ENCODE peak calls at places on chromosomes 6 and 20, in six cellular contexts. One of them, this sample, is unnamed.

GRCh38 chr20:59134182-59134581 is 29.4 kb upstream of the ZNF831 start:
- DNase-seq in left lung: no peak
- DNase-seq in SK-N-MC: no peak
- DNase-seq in esophagus squamous epithelium: no peak
- DNase-seq in H9: no peak
- DNase-seq in coronary artery: no peak
- DNase-seq in this sample: no peak

GRCh38 chr20:62938105-62938888 is at the start of gene GID8:
- DNase-seq in left lung: peak
- DNase-seq in SK-N-MC: no peak
- DNase-seq in esophagus squamous epithelium: no peak
- DNase-seq in H9: no peak
- DNase-seq in coronary artery: no peak
- DNase-seq in this sample: no peak

GRCh38 chr6:168196385-168196860 is 117.4 kb upstream of the FRMD1 start:
- DNase-seq in left lung: no peak
- DNase-seq in SK-N-MC: no peak
- DNase-seq in esophagus squamous epithelium: no peak
- DNase-seq in H9: peak
- DNase-seq in coronary artery: peak
- DNase-seq in this sample: peak

GRCh38 chr20:8994045-8994444 is 74.8 kb upstream of the PLCB4 start:
- DNase-seq in left lung: no peak
- DNase-seq in SK-N-MC: no peak
- DNase-seq in esophagus squamous epithelium: no peak
- DNase-seq in H9: no peak
- DNase-seq in coronary artery: no peak
- DNase-seq in this sample: no peak

GRCh38 chr6:2713473-2714358 is 37.0 kb downstream of the MYLK4 start:
- DNase-seq in left lung: no peak
- DNase-seq in SK-N-MC: no peak
- DNase-seq in esophagus squamous epithelium: no peak
- DNase-seq in H9: no peak
- DNase-seq in coronary artery: no peak
- DNase-seq in this sample: peak

GRCh38 chr6:105892577-105893262 is 193.4 kb upstream of the PRDM1 start:
- DNase-seq in left lung: no peak
- DNase-seq in SK-N-MC: no peak
- DNase-seq in esophagus squamous epithelium: no peak
- DNase-seq in H9: no peak
- DNase-seq in coronary artery: no peak
- DNase-seq in this sample: no peak

GRCh38 chr6:104809116-104809515 is 50.6 kb downstream of the HACE1 start:
- DNase-seq in left lung: no peak
- DNase-seq in SK-N-MC: no peak
- DNase-seq in esophagus squamous epithelium: no peak
- DNase-seq in H9: no peak
- DNase-seq in coronary artery: no peak
- DNase-seq in this sample: no peak

GRCh38 chr20:13671500-13672288 is 33.0 kb upstream of the TASP1 start:
- DNase-seq in left lung: no peak
- DNase-seq in SK-N-MC: no peak
- DNase-seq in esophagus squamous epithelium: no peak
- DNase-seq in H9: no peak
- DNase-seq in coronary artery: no peak
- DNase-seq in this sample: no peak

GRCh38 chr20:3377644-3378043 is 29.8 kb downstream of the DNAAF9 start:
- DNase-seq in left lung: no peak
- DNase-seq in SK-N-MC: no peak
- DNase-seq in esophagus squamous epithelium: no peak
- DNase-seq in H9: no peak
- DNase-seq in coronary artery: no peak
- DNase-seq in this sample: no peak

GRCh38 chr20:6075428-6076219 is 21.8 kb upstream of the LRRN4 start:
- DNase-seq in left lung: no peak
- DNase-seq in SK-N-MC: no peak
- DNase-seq in esophagus squamous epithelium: no peak
- DNase-seq in H9: no peak
- DNase-seq in coronary artery: no peak
- DNase-seq in this sample: no peak

GRCh38 chr20:58749098-58749766 is 56.6 kb downstream of the NPEPL1 start:
- DNase-seq in left lung: no peak
- DNase-seq in SK-N-MC: no peak
- DNase-seq in esophagus squamous epithelium: no peak
- DNase-seq in H9: no peak
- DNase-seq in coronary artery: no peak
- DNase-seq in this sample: no peak

GRCh38 chr6:21836292-21836691 is 242.7 kb downstream of the SOX4 start:
- DNase-seq in left lung: no peak
- DNase-seq in SK-N-MC: peak
- DNase-seq in esophagus squamous epithelium: no peak
- DNase-seq in H9: no peak
- DNase-seq in coronary artery: no peak
- DNase-seq in this sample: no peak

GRCh38 chr6:28808383-28808782 is 115.4 kb downstream of the TRIM27 start:
- DNase-seq in left lung: no peak
- DNase-seq in SK-N-MC: no peak
- DNase-seq in esophagus squamous epithelium: no peak
- DNase-seq in H9: no peak
- DNase-seq in coronary artery: no peak
- DNase-seq in this sample: no peak

GRCh38 chr6:28802417-28803336 is 121.1 kb downstream of the TRIM27 start:
- DNase-seq in left lung: no peak
- DNase-seq in SK-N-MC: peak
- DNase-seq in esophagus squamous epithelium: no peak
- DNase-seq in H9: peak
- DNase-seq in coronary artery: no peak
- DNase-seq in this sample: no peak

GRCh38 chr6:28807682-28808280 is 116.0 kb downstream of the TRIM27 start:
- DNase-seq in left lung: no peak
- DNase-seq in SK-N-MC: no peak
- DNase-seq in esophagus squamous epithelium: no peak
- DNase-seq in H9: peak
- DNase-seq in coronary artery: no peak
- DNase-seq in this sample: no peak

DNA sequence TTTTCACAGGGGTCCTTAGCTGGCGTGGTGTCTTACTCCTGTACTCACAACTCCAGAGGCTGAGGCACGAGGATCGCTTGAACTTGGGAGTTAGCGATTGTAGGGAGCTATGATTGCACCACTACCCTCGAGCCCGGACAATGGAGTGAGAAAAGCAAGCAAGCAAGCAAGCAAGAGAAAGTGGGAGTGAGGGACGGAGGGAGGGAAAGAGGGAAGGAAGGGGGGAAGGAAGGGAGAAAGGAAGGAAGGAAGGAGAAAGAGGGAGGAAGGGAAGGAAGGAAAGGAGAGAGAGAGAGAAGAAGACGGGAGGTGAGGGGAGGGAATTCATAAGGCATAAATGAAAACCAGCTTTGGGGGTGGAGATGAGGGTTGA is 120.5 kb downstream of the TRIM27 start:
- DNase-seq in left lung: no peak
- DNase-seq in SK-N-MC: no peak
- DNase-seq in esophagus squamous epithelium: no peak
- DNase-seq in H9: no peak
- DNase-seq in coronary artery: no peak
- DNase-seq in this sample: no peak
- H3K27ac ChIP-seq in left lung: no peak
- H3K27ac ChIP-seq in SK-N-MC: peak
- H3K27ac ChIP-seq in esophagus squamous epithelium: no peak
- H3K27ac ChIP-seq in H9: no peak
- H3K27ac ChIP-seq in coronary artery: no peak
- H3K27ac ChIP-seq in this sample: no peak

GRCh38 chr6:44261581-44261980 is 3.8 kb downstream of the NFKBIE start:
- DNase-seq in left lung: no peak
- DNase-seq in SK-N-MC: no peak
- DNase-seq in esophagus squamous epithelium: no peak
- DNase-seq in H9: no peak
- DNase-seq in coronary artery: no peak
- DNase-seq in this sample: no peak
- H3K27ac ChIP-seq in left lung: no peak
- H3K27ac ChIP-seq in SK-N-MC: no peak
- H3K27ac ChIP-seq in esophagus squamous epithelium: no peak
- H3K27ac ChIP-seq in H9: no peak
- H3K27ac ChIP-seq in coronary artery: no peak
- H3K27ac ChIP-seq in this sample: no peak

GRCh38 chr20:24786096-24786495 is 163.0 kb upstream of the CST7 start:
- DNase-seq in left lung: no peak
- DNase-seq in SK-N-MC: no peak
- DNase-seq in esophagus squamous epithelium: no peak
- DNase-seq in H9: no peak
- DNase-seq in coronary artery: no peak
- DNase-seq in this sample: no peak

GRCh38 chr20:24787071-24787470 is 162.0 kb upstream of the CST7 start:
- DNase-seq in left lung: peak
- DNase-seq in SK-N-MC: no peak
- DNase-seq in esophagus squamous epithelium: no peak
- DNase-seq in H9: no peak
- DNase-seq in coronary artery: no peak
- DNase-seq in this sample: no peak

GRCh38 chr20:24785141-24785924 is 163.7 kb upstream of the CST7 start:
- DNase-seq in left lung: no peak
- DNase-seq in SK-N-MC: no peak
- DNase-seq in esophagus squamous epithelium: no peak
- DNase-seq in H9: no peak
- DNase-seq in coronary artery: no peak
- DNase-seq in this sample: no peak

GRCh38 chr20:24787621-24788020 is 161.4 kb upstream of the CST7 start:
- DNase-seq in left lung: no peak
- DNase-seq in SK-N-MC: no peak
- DNase-seq in esophagus squamous epithelium: no peak
- DNase-seq in H9: no peak
- DNase-seq in coronary artery: no peak
- DNase-seq in this sample: no peak

DNA sequence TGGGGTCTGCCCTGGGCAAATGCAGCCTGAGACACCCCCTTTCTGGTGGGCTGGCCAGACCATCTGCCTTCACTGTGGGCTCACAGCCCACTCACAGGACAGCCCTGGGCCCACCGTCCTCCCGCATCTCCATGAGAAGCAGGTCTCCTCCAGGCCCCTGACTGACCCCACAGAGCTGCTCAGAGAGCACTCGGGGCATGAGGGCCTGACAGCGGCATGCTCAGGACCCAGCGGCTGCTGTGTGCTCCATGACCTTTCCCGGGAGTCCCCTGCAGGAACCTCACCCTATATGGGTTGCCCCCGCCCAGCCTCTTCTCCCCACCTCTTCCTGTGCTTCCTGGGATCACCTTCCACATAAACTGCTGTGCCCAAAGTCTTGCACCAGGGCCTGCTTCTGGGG is 162.4 kb upstream of the CST7 start:
- DNase-seq in left lung: no peak
- DNase-seq in SK-N-MC: no peak
- DNase-seq in esophagus squamous epithelium: no peak
- DNase-seq in H9: no peak
- DNase-seq in coronary artery: no peak
- DNase-seq in this sample: no peak
- H3K27ac ChIP-seq in left lung: no peak
- H3K27ac ChIP-seq in SK-N-MC: no peak
- H3K27ac ChIP-seq in esophagus squamous epithelium: no peak
- H3K27ac ChIP-seq in H9: no peak
- H3K27ac ChIP-seq in coronary artery: no peak
- H3K27ac ChIP-seq in this sample: no peak

GRCh38 chr6:144334150-144334708 is 49.1 kb downstream of the UTRN start:
- DNase-seq in left lung: no peak
- DNase-seq in SK-N-MC: no peak
- DNase-seq in esophagus squamous epithelium: no peak
- DNase-seq in H9: no peak
- DNase-seq in coronary artery: no peak
- DNase-seq in this sample: no peak

GRCh38 chr6:144331610-144332009 is 46.5 kb downstream of the UTRN start:
- DNase-seq in left lung: no peak
- DNase-seq in SK-N-MC: no peak
- DNase-seq in esophagus squamous epithelium: no peak
- DNase-seq in H9: no peak
- DNase-seq in coronary artery: no peak
- DNase-seq in this sample: no peak

GRCh38 chr6:144330588-144330987 is 45.5 kb downstream of the UTRN start:
- DNase-seq in left lung: no peak
- DNase-seq in SK-N-MC: no peak
- DNase-seq in esophagus squamous epithelium: no peak
- DNase-seq in H9: peak
- DNase-seq in coronary artery: no peak
- DNase-seq in this sample: no peak

GRCh38 chr6:144330017-144330416 is 44.9 kb downstream of the UTRN start:
- DNase-seq in left lung: no peak
- DNase-seq in SK-N-MC: no peak
- DNase-seq in esophagus squamous epithelium: no peak
- DNase-seq in H9: no peak
- DNase-seq in coronary artery: no peak
- DNase-seq in this sample: no peak

GRCh38 chr6:144332177-144332576 is 47.0 kb downstream of the UTRN start:
- DNase-seq in left lung: no peak
- DNase-seq in SK-N-MC: no peak
- DNase-seq in esophagus squamous epithelium: no peak
- DNase-seq in H9: no peak
- DNase-seq in coronary artery: no peak
- DNase-seq in this sample: no peak
- H3K27ac ChIP-seq in left lung: peak
- H3K27ac ChIP-seq in SK-N-MC: no peak
- H3K27ac ChIP-seq in esophagus squamous epithelium: no peak
- H3K27ac ChIP-seq in H9: peak
- H3K27ac ChIP-seq in coronary artery: no peak
- H3K27ac ChIP-seq in this sample: no peak

GRCh38 chr6:35475573-35475972 is 7.4 kb downstream of the RPL10A start:
- DNase-seq in left lung: peak
- DNase-seq in SK-N-MC: no peak
- DNase-seq in esophagus squamous epithelium: no peak
- DNase-seq in H9: no peak
- DNase-seq in coronary artery: no peak
- DNase-seq in this sample: no peak

GRCh38 chr6:35474978-35475570 is 6.9 kb downstream of the RPL10A start:
- DNase-seq in left lung: no peak
- DNase-seq in SK-N-MC: no peak
- DNase-seq in esophagus squamous epithelium: no peak
- DNase-seq in H9: no peak
- DNase-seq in coronary artery: no peak
- DNase-seq in this sample: no peak

GRCh38 chr6:35474129-35474977 is 6.2 kb downstream of the RPL10A start:
- DNase-seq in left lung: peak
- DNase-seq in SK-N-MC: no peak
- DNase-seq in esophagus squamous epithelium: no peak
- DNase-seq in H9: peak
- DNase-seq in coronary artery: no peak
- DNase-seq in this sample: no peak

GRCh38 chr6:35473075-35473848 is 5.1 kb downstream of the RPL10A start:
- DNase-seq in left lung: no peak
- DNase-seq in SK-N-MC: no peak
- DNase-seq in esophagus squamous epithelium: no peak
- DNase-seq in H9: peak
- DNase-seq in coronary artery: no peak
- DNase-seq in this sample: no peak

GRCh38 chr6:35473849-35474128 is 5.6 kb downstream of the RPL10A start:
- DNase-seq in left lung: no peak
- DNase-seq in SK-N-MC: no peak
- DNase-seq in esophagus squamous epithelium: no peak
- DNase-seq in H9: peak
- DNase-seq in coronary artery: no peak
- DNase-seq in this sample: no peak
- H3K27ac ChIP-seq in left lung: no peak
- H3K27ac ChIP-seq in SK-N-MC: peak
- H3K27ac ChIP-seq in esophagus squamous epithelium: peak
- H3K27ac ChIP-seq in H9: no peak
- H3K27ac ChIP-seq in coronary artery: peak
- H3K27ac ChIP-seq in this sample: no peak

GRCh38 chr20:55678970-55679667 is 326.2 kb downstream of the CBLN4 start:
- DNase-seq in left lung: no peak
- DNase-seq in SK-N-MC: no peak
- DNase-seq in esophagus squamous epithelium: no peak
- DNase-seq in H9: no peak
- DNase-seq in coronary artery: no peak
- DNase-seq in this sample: no peak
- H3K27ac ChIP-seq in left lung: no peak
- H3K27ac ChIP-seq in SK-N-MC: no peak
- H3K27ac ChIP-seq in esophagus squamous epithelium: no peak
- H3K27ac ChIP-seq in H9: no peak
- H3K27ac ChIP-seq in coronary artery: no peak
- H3K27ac ChIP-seq in this sample: no peak